ENCODE peak calls at places on chromosomes 7 and 10, in seven cellular contexts. C, R, N, U, F, L and T are unnamed samples.

GRCh38 chr7:106582365-106582764 is 78.6 kb downstream of the CCDC71L start:
- DNase-seq in L (no peak), F (no peak), U (no peak), R (no peak), N (no peak), C (no peak), T (no peak)

GRCh38 chr10:4755286-4756009 is 70.6 kb upstream of the AKR1E2 start:
- DNase-seq in C (no peak), N (no peak), R (no peak), F (no peak), L (no peak), U (no peak), T (no peak)

GRCh38 chr7:54260868-54261475 is 281.2 kb upstream of the VSTM2A start:
- DNase-seq in C (peak), F (no peak), U (no peak), R (peak), L (no peak), N (no peak), T (no peak)

GRCh38 chr10:128693493-128694132 is 567.4 kb upstream of the MKI67 start:
- DNase-seq in R (no peak), N (no peak), L (no peak), F (peak), C (no peak), U (no peak), T (peak)

GRCh38 chr7:128941323-128941890 is 3.7 kb downstream of the IRF5 start:
- DNase-seq in C (no peak), N (no peak), U (peak), L (no peak), F (no peak), R (no peak), T (no peak)

GRCh38 chr10:86758231-86759072 is 2.0 kb downstream of the BMPR1A start:
- DNase-seq in N (no peak), C (peak), L (peak), R (peak), U (no peak), F (peak), T (no peak)

GRCh38 chr10:104033401-104033930 is 52.2 kb downstream of the COL17A1 start:
- DNase-seq in F (no peak), U (no peak), R (no peak), L (no peak), C (no peak), N (no peak), T (peak)

GRCh38 chr7:149436358-149436757 is 24.5 kb downstream of the ZNF777 start:
- DNase-seq in F (no peak), C (no peak), R (no peak), U (no peak), N (no peak), L (no peak), T (peak)

GRCh38 chr10:71268751-71269150 is 50.3 kb upstream of the SLC29A3 start:
- DNase-seq in F (no peak), R (peak), L (peak), C (no peak), N (no peak), U (no peak), T (no peak)

GRCh38 chr10:4249841-4250496 is 465.0 kb upstream of the KLF6 start:
- DNase-seq in U (no peak), F (no peak), N (no peak), R (no peak), L (no peak), C (peak), T (no peak)

GRCh38 chr7:76386691-76387260 is 22.7 kb downstream of the SSC4D start:
- DNase-seq in F (no peak), C (no peak), R (peak), N (no peak), L (peak), U (no peak), T (no peak)

GRCh38 chr7:132145466-132145865 is 430.8 kb downstream of the PLXNA4 start:
- DNase-seq in C (peak), N (peak), R (peak), F (peak), U (no peak), L (peak), T (no peak)

GRCh38 chr10:128540806-128541739 is 414.9 kb upstream of the MKI67 start:
- DNase-seq in L (no peak), F (peak), N (peak), C (no peak), R (no peak), U (peak), T (peak)

GRCh38 chr7:19899517-19899916 is 126.1 kb upstream of the TMEM196 start:
- DNase-seq in F (no peak), C (peak), N (no peak), R (peak), U (no peak), L (no peak), T (no peak)

GRCh38 chr7:116138202-116138801 is 72.0 kb upstream of the TES start:
- DNase-seq in F (peak), L (peak), R (peak), N (peak), C (peak), U (peak), T (no peak)

GRCh38 chr10:133117688-133118071 is 30.0 kb downstream of the ADGRA1 start:
- DNase-seq in C (no peak), L (no peak), N (no peak), F (no peak), R (no peak), U (no peak), T (no peak)

GRCh38 chr10:95459446-95459845 is 101.7 kb downstream of the SORBS1 start:
- DNase-seq in L (no peak), N (no peak), R (no peak), C (no peak), F (no peak), U (no peak), T (no peak)

GRCh38 chr7:14698239-14698638 is 204.3 kb downstream of the DGKB start:
- DNase-seq in N (no peak), C (peak), F (no peak), U (no peak), R (no peak), L (no peak), T (no peak)

GRCh38 chr7:41315764-41316163 is 387.1 kb downstream of the INHBA start:
- DNase-seq in L (no peak), R (no peak), F (peak), U (no peak), N (peak), C (no peak), T (peak)

GRCh38 chr10:71965623-71966022 is 1.4 kb downstream of the CHST3 start:
- DNase-seq in F (no peak), C (no peak), N (no peak), R (no peak), L (no peak), U (peak), T (no peak)

GRCh38 chr7:20280475-20281351 is 50.0 kb upstream of the ITGB8 start:
- DNase-seq in F (no peak), C (peak), N (no peak), R (peak), U (peak), L (peak), T (no peak)

GRCh38 chr7:86479144-86479543 is 164.6 kb upstream of the GRM3 start:
- DNase-seq in N (no peak), F (no peak), U (no peak), R (no peak), L (no peak), C (no peak), T (no peak)

GRCh38 chr7:142401951-142402350 is 144.1 kb upstream of the PRSS58 start:
- DNase-seq in L (no peak), N (no peak), R (no peak), F (no peak), U (no peak), C (no peak), T (no peak)

GRCh38 chr10:95517536-95518454 is 43.4 kb downstream of the SORBS1 start:
- DNase-seq in L (peak), R (peak), C (peak), N (no peak), F (no peak), U (no peak), T (no peak)

DNA sequence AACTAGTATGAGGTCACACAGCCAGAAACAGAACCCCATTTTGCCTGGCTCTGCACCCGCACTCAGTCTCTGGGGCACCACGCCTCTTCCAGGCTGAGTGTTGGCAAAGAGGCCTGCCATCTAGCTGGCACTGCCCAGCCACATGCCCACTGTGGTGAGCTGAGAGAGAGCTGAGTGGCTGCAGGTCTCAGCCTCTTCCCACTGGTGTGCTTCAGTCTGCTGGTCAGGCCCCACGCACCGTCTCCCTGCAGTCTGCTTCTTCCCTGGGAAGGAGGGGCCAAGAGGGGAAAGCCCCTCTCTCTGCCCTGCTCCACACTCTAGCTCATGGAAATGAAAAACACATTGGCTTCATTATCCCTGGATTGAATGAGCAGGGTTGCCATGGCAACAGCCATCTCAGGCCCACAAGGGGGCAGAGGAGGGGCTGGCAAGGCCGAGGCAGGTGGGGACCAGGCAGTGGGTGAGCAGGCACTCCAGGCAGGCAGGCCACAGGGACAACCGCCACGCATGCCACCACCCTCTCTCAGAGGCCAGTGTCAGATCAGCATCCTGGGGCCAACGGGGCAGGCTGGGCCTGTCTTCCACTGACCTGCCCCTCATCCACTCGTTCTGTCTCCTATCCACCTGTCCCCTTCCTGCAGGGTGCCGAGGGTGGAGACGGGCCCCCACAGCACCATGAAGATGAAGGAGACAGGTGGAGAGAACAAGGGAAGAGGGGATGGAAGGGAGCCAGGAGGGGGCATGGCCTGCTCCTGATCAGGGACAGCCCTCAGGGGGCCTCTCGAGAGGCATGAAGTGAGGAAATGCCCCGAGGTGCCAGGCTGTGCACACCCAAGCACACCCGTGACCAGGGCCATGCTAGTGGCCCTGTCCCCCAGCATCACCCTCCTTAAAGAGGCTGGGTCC is 110.9 kb downstream of the ZMIZ1 start:
- DNase-seq in C (no peak), U (peak), N (peak), R (peak), L (no peak), F (peak), T (peak)
- H3K9ac ChIP-seq in C (no peak), U (peak), N (no peak), R (no peak), L (no peak), F (no peak), T (no peak)

GRCh38 chr7:112721395-112721794 is 68.8 kb downstream of the TMEM168 start:
- DNase-seq in C (no peak), L (no peak), F (no peak), R (no peak), U (no peak), N (no peak), T (no peak)
- H3K4me3 ChIP-seq in C (no peak), L (no peak), F (no peak), R (no peak), U (no peak), N (no peak), T (no peak)

DNA sequence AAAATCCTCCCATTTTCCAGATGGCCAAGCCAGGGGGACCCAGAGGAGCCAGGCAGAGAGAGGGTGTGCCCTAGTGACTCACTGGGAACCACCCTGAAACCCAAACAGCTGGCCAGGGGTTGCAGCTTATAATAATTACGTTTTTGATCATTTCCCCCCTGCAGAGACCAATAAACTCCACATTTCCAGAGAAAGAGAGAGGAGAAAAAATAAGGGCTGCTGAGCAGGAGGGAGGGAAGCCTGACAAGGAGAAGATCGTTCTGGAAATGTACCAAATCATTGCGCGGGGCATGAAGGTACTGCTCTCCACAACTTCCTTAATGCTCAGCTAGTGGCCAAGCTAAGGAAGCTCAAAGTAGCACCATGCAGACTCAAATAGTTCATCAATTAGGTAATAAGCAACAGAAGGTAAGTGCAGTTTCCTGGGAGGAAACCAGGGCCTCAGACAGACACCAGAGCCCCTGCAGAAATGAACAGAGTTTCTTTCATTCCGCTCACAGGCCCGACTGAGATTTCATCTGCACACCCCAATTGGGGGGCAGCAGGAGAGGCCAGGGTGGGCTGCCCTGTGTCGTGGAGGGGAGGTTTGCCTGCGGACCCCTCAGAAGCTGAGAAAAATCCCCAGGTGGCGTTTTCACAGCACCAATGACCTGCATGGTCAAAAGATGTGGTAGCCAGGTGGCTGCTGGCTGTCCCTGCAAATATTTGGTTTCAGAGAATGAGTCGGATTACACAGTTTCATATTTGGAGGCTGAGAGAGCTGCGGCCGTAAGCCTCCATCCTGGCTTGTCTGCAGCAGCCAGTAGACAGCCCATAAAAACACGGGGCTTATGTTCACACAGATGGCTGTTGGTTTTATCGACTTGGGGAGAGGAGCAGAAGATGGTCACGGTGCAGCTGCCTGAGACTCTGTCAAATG is 153.2 kb upstream of the LYZL2 start:
- DNase-seq in R (peak), N (no peak), L (peak), F (peak), U (no peak), C (peak), T (peak)
- H3K9ac ChIP-seq in R (no peak), N (no peak), L (peak), F (no peak), U (no peak), C (no peak), T (no peak)

DNA sequence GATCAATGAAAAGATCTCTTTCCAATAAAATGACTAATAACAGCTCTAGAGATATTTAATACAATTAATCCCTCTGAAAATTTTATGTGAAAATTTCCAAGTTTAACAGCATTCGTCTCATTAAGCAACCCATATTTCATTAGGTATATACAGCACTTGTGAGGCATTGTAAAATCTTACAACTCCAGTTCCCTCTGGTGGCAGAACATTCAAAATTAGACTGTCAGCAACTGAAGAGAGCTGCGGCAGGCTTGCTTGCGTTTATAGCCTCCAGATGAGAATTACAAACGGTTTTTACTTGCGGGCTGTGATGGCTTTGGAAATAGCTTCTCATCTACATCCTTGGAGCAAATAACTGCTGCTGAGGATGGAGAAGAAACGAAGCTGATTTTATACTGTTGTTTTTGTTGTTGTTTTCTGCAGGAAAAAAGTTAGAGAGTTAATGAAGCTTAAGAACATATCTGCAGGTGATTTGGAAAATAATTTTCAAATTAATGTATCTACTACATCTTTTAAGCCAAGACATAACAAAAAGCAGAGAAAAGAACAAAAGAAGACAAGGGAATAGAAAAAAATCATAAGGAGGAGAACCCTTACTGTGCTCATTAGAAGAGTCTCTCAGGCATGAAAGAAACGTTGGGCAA is 171.3 kb downstream of the MAGI2 start:
- DNase-seq in L (peak), R (peak), C (peak), F (peak), N (peak), U (peak), T (no peak)
- H3K4me3 ChIP-seq in L (no peak), R (peak), C (peak), F (no peak), N (no peak), U (peak), T (no peak)